ENCODE peak calls at places on chromosomes 12 and 14, in five cellular contexts. S is AG09319, I is Daoy, D is HFFc6, J is T-helper 1 cell. G is an unnamed sample.
A peak's percentile ranks its signal among the peaks of the same experiment; 100 is the strongest.

GRCh38 chr14:76909266-76909665 is 83.1 kb downstream of the LRRC74A start:
- DNase-seq in S (no peak), I (no peak), D (no peak), J (no peak), G (no peak)

GRCh38 chr12:121314441-121314840 is 17.9 kb upstream of the CAMKK2 start:
- DNase-seq in D (no peak), I (no peak), J (no peak), S (no peak), G (no peak)

GRCh38 chr14:21300892-21301291 is 21.0 kb downstream of the RPGRIP1 start:
- DNase-seq in I (peak; percentile 39), S (no peak), D (no peak), J (no peak), G (no peak)

GRCh38 chr14:21121106-21121505 is 20.2 kb downstream of the TMEM253 start:
- DNase-seq in J (no peak), I (no peak), D (no peak), S (no peak), G (no peak)

GRCh38 chr12:80262372-80263170 is 163.2 kb downstream of the OTOGL start:
- DNase-seq in D (peak; percentile 56), I (peak; percentile 12), J (no peak), S (no peak), G (no peak)

GRCh38 chr14:61472025-61472672 is 150.8 kb downstream of the PRKCH start:
- DNase-seq in D (peak; percentile 98), J (peak; percentile 80), S (peak; percentile 93), I (peak; percentile 97), G (peak; percentile 90)

GRCh38 chr14:62313228-62313627 is 551.0 kb downstream of the SNAPC1 start:
- DNase-seq in I (no peak), J (no peak), S (no peak), D (no peak), G (no peak)

GRCh38 chr14:69685716-69686115 is 74.3 kb downstream of the SUSD6 start:
- DNase-seq in I (peak; percentile 70), D (no peak), J (peak; percentile 76), S (no peak), G (no peak)

GRCh38 chr12:101759396-101760047 is 20.3 kb upstream of the SYCP3 start:
- DNase-seq in I (peak; percentile 16), J (peak; percentile 19), S (no peak), D (peak; percentile 21), G (peak; percentile 16)

GRCh38 chr12:132700212-132700913 is 10.3 kb upstream of the PGAM5 start:
- DNase-seq in D (peak; percentile 48), I (no peak), S (no peak), J (no peak), G (peak; percentile 31)

GRCh38 chr14:41972531-41972930 is 365.9 kb downstream of the LRFN5 start:
- DNase-seq in I (no peak), D (no peak), J (no peak), S (no peak), G (no peak)

GRCh38 chr14:74538411-74539391 is 45.1 kb downstream of the ISCA2 start:
- DNase-seq in D (no peak), J (no peak), S (no peak), I (no peak), G (no peak)

GRCh38 chr14:88479574-88479987 is 75.2 kb downstream of the PTPN21 start:
- DNase-seq in D (no peak), I (no peak), J (no peak), S (no peak), G (no peak)

GRCh38 chr12:12582193-12582881 is 19.7 kb upstream of the DUSP16 start:
- DNase-seq in I (no peak), D (no peak), J (peak; percentile 56), S (no peak), G (no peak)

GRCh38 chr12:88960213-88960878 is 380.1 kb upstream of the KITLG start:
- DNase-seq in I (peak; percentile 8), D (peak; percentile 41), S (no peak), J (no peak), G (peak; percentile 83)